ENCODE peak calls at places on chromosomes 1 and 21, in five cellular contexts. Q is activated CD8-positive, alpha-beta memory T cell treated with anti-CD3 and anti-CD28 coated beads for 1 hour; M is K562; P is GM03348; E is HEK293T. K is an unnamed sample.

GRCh38 chr1:225871374-225872074 is 10.7 kb downstream of the TMEM63A start:
- DNase-seq in E (no peak), Q (no peak), P (no peak), M (no peak), K (no peak)

GRCh38 chr1:151060241-151061011 is at the start of gene MLLT11:
- DNase-seq in Q (no peak), M (peak; percentile 93), P (peak; percentile 71), E (peak; percentile 58), K (peak; percentile 66)

GRCh38 chr1:213661346-213661745 is 326.4 kb upstream of the PROX1 start:
- DNase-seq in M (peak; percentile 6), Q (no peak), E (no peak), P (no peak), K (no peak)

GRCh38 chr1:41496080-41497055 is 11.9 kb upstream of the EDN2 start:
- DNase-seq in P (peak; percentile 95), Q (no peak), E (peak; percentile 80), M (peak; percentile 89), K (peak; percentile 89)

GRCh38 chr1:44327679-44328491 is 27.2 kb downstream of the ERI3 start:
- DNase-seq in E (peak; percentile 58), P (peak; percentile 95), M (peak; percentile 23), Q (no peak), K (peak; percentile 89)

GRCh38 chr1:150267896-150268295 is 920 bp downstream of the APH1A start:
- DNase-seq in M (no peak), E (no peak), Q (no peak), P (no peak), K (no peak)

GRCh38 chr1:200550367-200550766 is 70.2 kb downstream of the KIF14 start:
- DNase-seq in Q (no peak), M (no peak), E (no peak), P (no peak), K (no peak)

GRCh38 chr1:205369621-205370230 is 13.0 kb upstream of the KLHDC8A start:
- DNase-seq in E (no peak), Q (no peak), P (no peak), M (no peak), K (no peak)

GRCh38 chr1:172360960-172361359 is 59.5 kb upstream of the C1orf105 start:
- DNase-seq in E (no peak), Q (no peak), M (no peak), P (no peak), K (no peak)

GRCh38 chr21:36218691-36219090 is 62.1 kb downstream of the DOP1B start:
- DNase-seq in P (no peak), Q (no peak), E (no peak), M (no peak), K (no peak)

GRCh38 chr1:206464456-206464964 is 5.8 kb upstream of the IKBKE start:
- DNase-seq in P (peak; percentile 89), Q (no peak), E (no peak), M (peak; percentile 66), K (peak; percentile 89)

GRCh38 chr1:3173113-3173745 is 104.2 kb downstream of the PRDM16 start:
- DNase-seq in E (no peak), Q (no peak), M (no peak), P (no peak), K (no peak)

GRCh38 chr1:3105167-3105863 is 36.3 kb downstream of the PRDM16 start:
- DNase-seq in P (peak; percentile 69), E (peak; percentile 14), M (no peak), Q (no peak), K (no peak)

GRCh38 chr1:175072131-175072941 is 4.7 kb downstream of the TNN start:
- DNase-seq in E (peak; percentile 44), M (no peak), Q (no peak), P (peak; percentile 58), K (peak; percentile 60)

GRCh38 chr1:98903261-98903660 is 101.4 kb downstream of the PLPPR5 start:
- DNase-seq in P (peak; percentile 31), M (no peak), E (no peak), Q (no peak), K (peak; percentile 34)

GRCh38 chr21:44878053-44878982 is 4.8 kb upstream of the PTTG1IP start:
- DNase-seq in P (no peak), M (peak; percentile 72), E (no peak), Q (no peak), K (no peak)

K was measured in hepatic stellate cell.